ENCODE peak calls at places on chromosomes 12 and 14, in five cellular contexts. One of them, this sample, is unnamed. For H3K4me1 and H3K27me3, the result is how much of the 10 kb centered on the place peaks cover.

GRCh38 chr12:83802011-83802410 is 1110.6 kb downstream of the SLC6A15 start:
- DNase-seq in keratinocyte: no peak
- DNase-seq in left ventricle myocardium inferior: no peak
- DNase-seq in IMR-90: no peak
- DNase-seq in HCT116: no peak
- DNase-seq in this sample: no peak

GRCh38 chr14:105346880-105347586 is 32.5 kb downstream of the PACS2 start:
- DNase-seq in keratinocyte: no peak
- DNase-seq in left ventricle myocardium inferior: no peak
- DNase-seq in IMR-90: no peak
- DNase-seq in HCT116: no peak
- DNase-seq in this sample: no peak

GRCh38 chr12:66693901-66694513 is 15.1 kb upstream of the GRIP1 start:
- DNase-seq in keratinocyte: peak
- DNase-seq in left ventricle myocardium inferior: no peak
- DNase-seq in IMR-90: peak
- DNase-seq in HCT116: peak
- DNase-seq in this sample: no peak

GRCh38 chr14:89455412-89455811 is 38.4 kb upstream of the FOXN3 start:
- DNase-seq in keratinocyte: no peak
- DNase-seq in left ventricle myocardium inferior: no peak
- DNase-seq in IMR-90: no peak
- DNase-seq in HCT116: no peak
- DNase-seq in this sample: no peak

GRCh38 chr14:70987042-70987441 is 79.8 kb downstream of the PCNX1 start:
- DNase-seq in keratinocyte: no peak
- DNase-seq in left ventricle myocardium inferior: no peak
- DNase-seq in IMR-90: peak
- DNase-seq in HCT116: no peak
- DNase-seq in this sample: no peak

GRCh38 chr12:126726481-126727217 is 1540.3 kb upstream of the TMEM132C start:
- DNase-seq in keratinocyte: no peak
- DNase-seq in left ventricle myocardium inferior: no peak
- DNase-seq in IMR-90: no peak
- DNase-seq in HCT116: no peak
- DNase-seq in this sample: no peak

GRCh38 chr12:70732287-70732686 is 95.1 kb upstream of the PTPRB start:
- DNase-seq in keratinocyte: no peak
- DNase-seq in left ventricle myocardium inferior: no peak
- DNase-seq in IMR-90: no peak
- DNase-seq in HCT116: no peak
- DNase-seq in this sample: no peak

GRCh38 chr12:93344876-93345275 is 32.8 kb upstream of the NUDT4 start:
- DNase-seq in keratinocyte: no peak
- DNase-seq in left ventricle myocardium inferior: no peak
- DNase-seq in IMR-90: no peak
- DNase-seq in HCT116: no peak
- DNase-seq in this sample: no peak

GRCh38 chr12:66405395-66405794 is 103.1 kb downstream of the HELB start:
- DNase-seq in keratinocyte: no peak
- DNase-seq in left ventricle myocardium inferior: no peak
- DNase-seq in IMR-90: peak
- DNase-seq in HCT116: no peak
- DNase-seq in this sample: no peak

GRCh38 chr12:4505381-4505986 is 33.2 kb upstream of the RAD51AP1 start:
- DNase-seq in keratinocyte: no peak
- DNase-seq in left ventricle myocardium inferior: no peak
- DNase-seq in IMR-90: peak
- DNase-seq in HCT116: no peak
- DNase-seq in this sample: no peak

GRCh38 chr12:43776498-43776897 is 17.7 kb downstream of the IRAK4 start:
- DNase-seq in keratinocyte: no peak
- DNase-seq in left ventricle myocardium inferior: no peak
- DNase-seq in IMR-90: peak
- DNase-seq in HCT116: peak
- DNase-seq in this sample: no peak

GRCh38 chr12:66901136-66901932 is 222.5 kb upstream of the GRIP1 start:
- DNase-seq in keratinocyte: no peak
- DNase-seq in left ventricle myocardium inferior: no peak
- DNase-seq in IMR-90: no peak
- DNase-seq in HCT116: no peak
- DNase-seq in this sample: no peak

GRCh38 chr14:94110552-94111181 is at the start of gene IFI27:
- DNase-seq in keratinocyte: peak
- DNase-seq in left ventricle myocardium inferior: peak
- DNase-seq in IMR-90: peak
- DNase-seq in HCT116: no peak
- DNase-seq in this sample: peak

GRCh38 chr12:46585854-46586621 is 213.5 kb upstream of the SLC38A2 start:
- DNase-seq in keratinocyte: no peak
- DNase-seq in left ventricle myocardium inferior: no peak
- DNase-seq in IMR-90: peak
- DNase-seq in HCT116: peak
- DNase-seq in this sample: peak

DNA sequence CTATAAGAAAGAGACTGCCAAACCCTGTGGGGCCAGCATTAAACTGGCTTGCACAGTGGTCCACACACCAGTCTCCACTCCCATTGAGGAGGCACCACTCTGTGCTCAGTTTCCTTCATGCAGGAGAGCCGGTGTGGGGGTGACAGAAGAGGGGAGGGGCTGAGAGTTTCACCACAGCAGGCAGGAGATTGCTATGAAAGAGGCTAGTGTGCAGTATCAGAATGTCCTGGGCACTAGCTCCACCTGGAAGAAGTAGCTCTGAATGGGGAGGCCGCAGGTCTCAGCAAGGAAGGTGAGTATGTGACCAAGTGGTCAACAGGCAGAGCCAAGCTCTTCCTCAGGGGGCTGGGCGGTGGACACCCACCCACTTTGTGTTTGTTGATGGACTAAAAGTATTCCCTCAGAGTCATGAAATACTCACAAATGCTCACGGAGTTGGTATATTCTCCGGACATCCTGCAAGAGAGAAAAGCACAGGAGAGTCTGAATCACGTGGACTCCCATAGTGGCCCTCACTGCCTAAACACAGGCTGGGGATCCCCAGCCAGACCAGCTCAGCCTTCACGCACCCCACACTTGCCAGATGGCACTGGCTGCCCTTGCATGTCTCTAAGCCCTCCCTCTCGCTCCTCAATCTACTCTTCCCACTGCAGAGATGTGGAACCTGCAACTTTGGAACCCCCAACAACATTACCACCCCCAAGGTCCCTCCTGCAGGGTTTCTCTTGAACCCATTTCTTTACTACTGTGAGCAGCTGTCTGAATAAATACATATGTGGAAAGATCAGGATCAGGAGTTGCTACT is 7.8 kb upstream of the KRT72 start:
- DNase-seq in keratinocyte: no peak
- DNase-seq in left ventricle myocardium inferior: no peak
- DNase-seq in IMR-90: no peak
- DNase-seq in HCT116: no peak
- DNase-seq in this sample: no peak
- H3K4me1 ChIP-seq in keratinocyte: under half
- H3K4me1 ChIP-seq in left ventricle myocardium inferior: under half
- H3K4me1 ChIP-seq in IMR-90: under half
- H3K4me1 ChIP-seq in HCT116: under half
- H3K4me1 ChIP-seq in this sample: under half

DNA sequence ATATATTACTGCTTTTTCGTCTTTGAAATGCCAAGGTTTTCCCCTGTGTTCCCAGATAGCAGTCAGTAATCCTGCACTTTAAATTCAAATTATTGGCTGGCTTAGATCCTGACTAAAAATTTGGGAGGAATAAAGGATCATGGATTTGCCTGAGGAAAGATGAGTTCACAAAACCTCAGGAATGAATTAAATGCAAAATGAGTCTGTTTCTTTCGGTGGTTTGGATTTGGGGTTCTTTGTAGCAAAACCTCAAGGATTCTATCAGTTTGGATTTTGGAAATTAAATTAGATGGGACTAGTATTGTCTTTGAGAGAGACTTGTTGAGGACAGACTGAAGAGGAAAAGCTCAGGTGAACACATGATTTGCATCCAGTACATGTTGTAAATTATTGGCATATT is 36.1 kb downstream of the PPFIBP1 start:
- DNase-seq in keratinocyte: no peak
- DNase-seq in left ventricle myocardium inferior: no peak
- DNase-seq in IMR-90: no peak
- DNase-seq in HCT116: no peak
- DNase-seq in this sample: no peak
- H3K27ac ChIP-seq in keratinocyte: peak
- H3K27ac ChIP-seq in left ventricle myocardium inferior: peak
- H3K27ac ChIP-seq in IMR-90: no peak
- H3K27ac ChIP-seq in HCT116: no peak
- H3K27ac ChIP-seq in this sample: no peak

DNA sequence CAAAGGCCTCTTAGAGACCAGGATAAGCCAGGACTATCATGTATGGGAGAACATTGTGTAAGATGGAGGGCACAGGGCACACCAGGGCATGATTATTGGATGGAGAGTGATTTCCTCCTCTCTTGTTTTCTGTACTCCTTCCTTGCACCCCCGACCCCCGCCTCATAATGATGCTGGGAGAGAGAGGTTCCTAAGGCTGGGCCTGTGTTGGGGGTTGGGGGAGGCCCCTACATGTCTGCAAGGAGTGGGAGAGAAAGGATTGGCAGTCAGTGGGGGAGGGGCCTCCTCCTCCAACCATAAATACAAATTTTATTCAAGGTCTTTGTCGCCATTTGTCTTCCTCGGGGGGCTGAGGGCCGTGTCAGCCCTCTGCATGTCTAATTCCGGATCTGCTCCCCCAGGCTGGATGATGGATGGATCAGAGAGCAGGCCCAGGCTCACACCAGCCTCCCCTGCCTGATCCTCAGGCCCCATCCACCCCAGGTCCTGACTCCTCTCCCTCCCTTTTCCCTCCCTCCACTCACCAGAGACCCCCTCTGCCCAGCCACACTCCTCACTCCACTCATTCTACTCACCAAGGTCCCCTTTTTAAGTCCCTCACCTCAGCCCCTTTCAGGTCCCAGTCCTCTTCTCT is 2.0 kb upstream of the C1QL4 start:
- DNase-seq in keratinocyte: no peak
- DNase-seq in left ventricle myocardium inferior: no peak
- DNase-seq in IMR-90: no peak
- DNase-seq in HCT116: no peak
- DNase-seq in this sample: no peak
- H3K27me3 ChIP-seq in keratinocyte: under half
- H3K27me3 ChIP-seq in left ventricle myocardium inferior: half or more
- H3K27me3 ChIP-seq in IMR-90: half or more
- H3K27me3 ChIP-seq in HCT116: under half
- H3K27me3 ChIP-seq in this sample: under half

GRCh38 chr14:68680541-68681051 is 112.3 kb downstream of the ZFP36L1 start:
- DNase-seq in keratinocyte: no peak
- DNase-seq in left ventricle myocardium inferior: no peak
- DNase-seq in IMR-90: peak
- DNase-seq in HCT116: no peak
- DNase-seq in this sample: no peak
- H3K4me1 ChIP-seq in keratinocyte: half or more
- H3K4me1 ChIP-seq in left ventricle myocardium inferior: half or more
- H3K4me1 ChIP-seq in IMR-90: under half
- H3K4me1 ChIP-seq in HCT116: half or more
- H3K4me1 ChIP-seq in this sample: under half

This sample was measured in SJSA1.